ENCODE peak calls at places on chromosomes 1 and 21, in five cellular contexts. One of them, this sample, is unnamed.
A peak's percentile ranks its signal among the peaks of the same experiment; 100 is the strongest.

GRCh38 chr21:45050786-45051489 is 23.4 kb upstream of the ADARB1 start:
- DNase-seq in NCI-H146: no peak
- DNase-seq in amniotic stem cell: no peak
- DNase-seq in NAMALWA: no peak
- DNase-seq in heart left ventricle: no peak
- DNase-seq in this sample: no peak

GRCh38 chr1:65068202-65069011 is 79.6 kb upstream of the AK4 start:
- DNase-seq in NAMALWA: peak; percentile 67
- DNase-seq in amniotic stem cell: no peak
- DNase-seq in heart left ventricle: no peak
- DNase-seq in NCI-H146: peak; percentile 17
- DNase-seq in this sample: no peak

GRCh38 chr1:41901551-41901950 is 17.2 kb downstream of the HIVEP3 start:
- DNase-seq in heart left ventricle: no peak
- DNase-seq in NAMALWA: no peak
- DNase-seq in NCI-H146: no peak
- DNase-seq in amniotic stem cell: no peak
- DNase-seq in this sample: no peak

GRCh38 chr1:85450832-85451231 is 14.1 kb downstream of the DDAH1 start:
- DNase-seq in heart left ventricle: no peak
- DNase-seq in NAMALWA: no peak
- DNase-seq in amniotic stem cell: no peak
- DNase-seq in NCI-H146: no peak
- DNase-seq in this sample: no peak

GRCh38 chr1:184743062-184743756 is 11.4 kb downstream of the EDEM3 start:
- DNase-seq in NCI-H146: no peak
- DNase-seq in amniotic stem cell: no peak
- DNase-seq in heart left ventricle: no peak
- DNase-seq in NAMALWA: no peak
- DNase-seq in this sample: peak; percentile 87

GRCh38 chr1:26554781-26555180 is 25.2 kb downstream of the RPS6KA1 start:
- DNase-seq in heart left ventricle: no peak
- DNase-seq in NCI-H146: no peak
- DNase-seq in amniotic stem cell: no peak
- DNase-seq in NAMALWA: no peak
- DNase-seq in this sample: no peak

GRCh38 chr1:47853059-47853458 is 144.1 kb downstream of the TRABD2B start:
- DNase-seq in NAMALWA: no peak
- DNase-seq in heart left ventricle: no peak
- DNase-seq in NCI-H146: peak; percentile 8
- DNase-seq in amniotic stem cell: no peak
- DNase-seq in this sample: no peak

GRCh38 chr21:36478207-36478701 is 1.7 kb downstream of the CLDN14 start:
- DNase-seq in NAMALWA: no peak
- DNase-seq in NCI-H146: no peak
- DNase-seq in amniotic stem cell: peak; percentile 62
- DNase-seq in heart left ventricle: no peak
- DNase-seq in this sample: no peak

GRCh38 chr1:75796376-75797272 is at the start of gene MSH4:
- DNase-seq in NAMALWA: peak; percentile 41
- DNase-seq in amniotic stem cell: no peak
- DNase-seq in heart left ventricle: no peak
- DNase-seq in NCI-H146: no peak
- DNase-seq in this sample: no peak

GRCh38 chr1:198220428-198220827 is 63.6 kb downstream of the NEK7 start:
- DNase-seq in NCI-H146: no peak
- DNase-seq in heart left ventricle: no peak
- DNase-seq in amniotic stem cell: peak; percentile 27
- DNase-seq in NAMALWA: no peak
- DNase-seq in this sample: no peak

GRCh38 chr1:109776911-109777310 is 13.2 kb upstream of the EPS8L3 start:
- DNase-seq in heart left ventricle: peak; percentile 80
- DNase-seq in NAMALWA: peak; percentile 83
- DNase-seq in NCI-H146: peak; percentile 78
- DNase-seq in amniotic stem cell: peak; percentile 45
- DNase-seq in this sample: peak; percentile 52

GRCh38 chr21:35428927-35429326 is 379.8 kb upstream of the RUNX1 start:
- DNase-seq in amniotic stem cell: no peak
- DNase-seq in heart left ventricle: no peak
- DNase-seq in NCI-H146: no peak
- DNase-seq in NAMALWA: no peak
- DNase-seq in this sample: no peak

GRCh38 chr1:216600730-216601426 is 122.4 kb downstream of the ESRRG start:
- DNase-seq in NCI-H146: peak; percentile 81
- DNase-seq in NAMALWA: no peak
- DNase-seq in heart left ventricle: peak; percentile 76
- DNase-seq in amniotic stem cell: peak; percentile 43
- DNase-seq in this sample: no peak

GRCh38 chr1:116316373-116316772 is 56.7 kb upstream of the ATP1A1 start:
- DNase-seq in heart left ventricle: no peak
- DNase-seq in NAMALWA: no peak
- DNase-seq in NCI-H146: no peak
- DNase-seq in amniotic stem cell: no peak
- DNase-seq in this sample: no peak

GRCh38 chr1:112296908-112297307 is 99.1 kb upstream of the CTTNBP2NL start:
- DNase-seq in heart left ventricle: no peak
- DNase-seq in NAMALWA: no peak
- DNase-seq in amniotic stem cell: no peak
- DNase-seq in NCI-H146: peak; percentile 9
- DNase-seq in this sample: no peak

GRCh38 chr1:201565771-201566528 is 27.0 kb downstream of the NAV1 start:
- DNase-seq in NAMALWA: no peak
- DNase-seq in amniotic stem cell: no peak
- DNase-seq in heart left ventricle: no peak
- DNase-seq in NCI-H146: no peak
- DNase-seq in this sample: no peak

GRCh38 chr1:75522389-75522788 is 88.5 kb downstream of the SLC44A5 start:
- DNase-seq in NAMALWA: no peak
- DNase-seq in amniotic stem cell: no peak
- DNase-seq in heart left ventricle: no peak
- DNase-seq in NCI-H146: no peak
- DNase-seq in this sample: no peak

GRCh38 chr1:220487297-220487820 is 40.6 kb upstream of the MARK1 start:
- DNase-seq in amniotic stem cell: no peak
- DNase-seq in NCI-H146: peak; percentile 29
- DNase-seq in heart left ventricle: no peak
- DNase-seq in NAMALWA: peak; percentile 11
- DNase-seq in this sample: peak; percentile 37

GRCh38 chr1:45340816-45341215 is 576 bp upstream of the MUTYH start:
- DNase-seq in NAMALWA: peak; percentile 62
- DNase-seq in heart left ventricle: no peak
- DNase-seq in amniotic stem cell: no peak
- DNase-seq in NCI-H146: no peak
- DNase-seq in this sample: peak; percentile 45

GRCh38 chr1:179731643-179732042 is 11.4 kb upstream of the FAM163A start:
- DNase-seq in NAMALWA: no peak
- DNase-seq in NCI-H146: no peak
- DNase-seq in heart left ventricle: no peak
- DNase-seq in amniotic stem cell: no peak
- DNase-seq in this sample: no peak

GRCh38 chr1:35443768-35444518 is 113.3 kb downstream of the KIAA0319L start:
- DNase-seq in heart left ventricle: no peak
- DNase-seq in NAMALWA: no peak
- DNase-seq in amniotic stem cell: no peak
- DNase-seq in NCI-H146: no peak
- DNase-seq in this sample: no peak

This sample was measured in Jurkat, Clone E6-1.